ENCODE peak calls at places on chromosomes 11 and 22, in seven cellular contexts. P is astrocyte, G is BJ, X is adrenal gland, I is kidney epithelial cell, T is heart left ventricle, S is fibroblast of mammary gland. C is an unnamed sample.

GRCh38 chr11:121416909-121417567 is 35.1 kb upstream of the SORL1 start:
- DNase-seq in P (peak; percentile 95), G (peak; percentile 21), X (peak; percentile 57), I (peak; percentile 57), T (peak; percentile 88), S (peak; percentile 97), C (peak; percentile 87)

GRCh38 chr11:70480711-70481110 is 82.4 kb downstream of the CTTN start:
- DNase-seq in P (no peak), G (no peak), X (no peak), I (no peak), T (no peak), S (no peak), C (no peak)

GRCh38 chr11:35523351-35523768 is 2.1 kb downstream of the PAMR1 start:
- DNase-seq in P (no peak), G (peak; percentile 53), X (no peak), I (no peak), T (no peak), S (peak; percentile 80), C (no peak)

GRCh38 chr11:57913713-57914704 is 109.7 kb upstream of the OR9Q1 start:
- DNase-seq in P (no peak), G (no peak), X (no peak), I (no peak), T (no peak), S (no peak), C (no peak)

GRCh38 chr11:126387856-126388255 is 32.4 kb downstream of the ST3GAL4 start:
- DNase-seq in P (no peak), G (no peak), X (no peak), I (no peak), T (no peak), S (no peak), C (no peak)

GRCh38 chr11:69700278-69701140 is 3.3 kb downstream of the FGF19 start:
- DNase-seq in P (peak; percentile 25), G (no peak), X (peak; percentile 56), I (no peak), T (peak; percentile 78), S (peak; percentile 38), C (peak; percentile 85)

GRCh38 chr11:2519517-2519878 is 74.7 kb downstream of the KCNQ1 start:
- DNase-seq in P (no peak), G (no peak), X (no peak), I (no peak), T (no peak), S (no peak), C (no peak)

GRCh38 chr11:593347-593746 is 17.1 kb downstream of the PHRF1 start:
- DNase-seq in P (no peak), G (no peak), X (no peak), I (no peak), T (no peak), S (no peak), C (no peak)

GRCh38 chr11:83722392-83722791 is 436.2 kb upstream of the CCDC90B start:
- DNase-seq in P (no peak), G (no peak), X (no peak), I (no peak), T (no peak), S (no peak), C (no peak)

GRCh38 chr11:37142591-37142990 is 544.6 kb upstream of the RAG2 start:
- DNase-seq in P (no peak), G (no peak), X (no peak), I (no peak), T (no peak), S (no peak), C (no peak)

GRCh38 chr11:37141707-37142106 is 543.7 kb upstream of the RAG2 start:
- DNase-seq in P (no peak), G (no peak), X (no peak), I (no peak), T (no peak), S (no peak), C (no peak)
- TF ChIP-seq CTCF in P (no peak), G (no peak), X (no peak), I (no peak), T (no peak), S (no peak), C (no peak)

GRCh38 chr22:46081036-46081830 is 69.1 kb upstream of the PPARA start:
- DNase-seq in P (no peak), G (no peak), X (no peak), I (no peak), T (peak; percentile 36), S (no peak), C (peak; percentile 62)
- H3K4me3 ChIP-seq in P (peak overlapping the region; percentile 99), G (peak overlapping the region; percentile 98), X (peak overlapping the region; percentile 11), I (no peak overlapping the region), T (peak overlapping the region; percentile 71), S (peak overlapping the region; percentile 94), C (peak overlapping the region; percentile 89)

GRCh38 chr22:49632199-49633009 is 195.3 kb downstream of the BRD1 start:
- DNase-seq in P (peak; percentile 18), G (peak; percentile 0), X (peak; percentile 56), I (no peak), T (peak; percentile 53), S (peak; percentile 28), C (no peak)
- TF ChIP-seq CTCF in P (peak; percentile 67), G (peak; percentile 80), X (peak; percentile 50), I (peak; percentile 94), T (peak; percentile 62), S (peak; percentile 56), C (peak; percentile 78)

DNA sequence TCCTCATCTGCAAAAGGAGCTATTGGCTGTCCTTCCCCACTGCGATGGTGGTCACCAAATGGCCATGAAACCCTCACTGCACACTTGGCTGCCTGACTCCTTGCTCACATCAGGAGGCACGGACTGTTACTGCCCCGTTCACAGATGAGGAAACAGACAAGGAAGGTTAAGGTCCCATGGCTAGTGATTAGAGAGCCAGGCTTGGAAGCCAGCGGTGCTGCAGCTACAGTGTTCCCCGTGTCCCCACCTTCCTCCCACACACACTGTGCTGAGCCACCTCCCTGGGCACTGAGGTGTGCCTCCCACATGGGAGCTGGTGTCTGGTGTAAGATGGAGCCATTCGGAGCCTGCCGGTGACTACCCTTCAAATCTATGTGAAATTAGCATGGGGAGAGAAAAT is 2.6 kb downstream of the ARHGAP8 start:
- DNase-seq in P (no peak), G (no peak), X (no peak), I (no peak), T (no peak), S (no peak), C (no peak)
- H3K4me3 ChIP-seq in P (no peak overlapping the region), G (no peak overlapping the region), X (no peak overlapping the region), I (no peak overlapping the region), T (no peak overlapping the region), S (no peak overlapping the region), C (no peak overlapping the region)

DNA sequence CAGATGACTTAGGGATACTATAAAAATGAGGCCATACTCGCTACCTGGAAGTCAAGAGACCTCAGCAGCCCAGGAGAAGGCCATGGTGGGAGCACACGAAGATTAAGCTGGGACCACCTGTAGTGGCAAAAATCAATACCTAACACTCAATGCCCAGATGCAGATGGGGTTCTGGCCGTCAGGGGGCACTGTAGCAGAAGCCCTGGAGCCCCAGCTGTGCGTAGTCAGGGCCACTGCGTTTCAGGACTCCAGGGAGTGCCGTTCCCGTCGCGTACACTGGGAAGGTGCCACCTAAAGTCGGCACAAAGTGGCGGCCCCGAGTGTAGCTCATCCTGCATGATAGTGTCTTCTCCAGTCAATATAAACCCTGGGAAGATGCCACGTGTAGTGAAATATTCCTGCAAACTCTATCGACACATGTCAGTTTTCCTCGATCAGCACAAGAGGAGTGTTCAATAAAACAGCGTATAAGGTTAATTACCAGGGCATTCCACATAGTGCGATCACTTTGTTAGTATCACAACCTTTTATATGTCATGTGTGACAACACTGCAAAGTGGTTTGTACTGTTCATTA is 123.7 kb upstream of the NTM start:
- DNase-seq in P (no peak), G (no peak), X (no peak), I (no peak), T (peak; percentile 44), S (peak; percentile 11), C (peak; percentile 67)
- TF ChIP-seq CTCF in P (peak; percentile 37), G (peak; percentile 28), X (peak; percentile 23), I (peak; percentile 59), T (peak; percentile 36), S (peak; percentile 51), C (peak; percentile 46)

DNA sequence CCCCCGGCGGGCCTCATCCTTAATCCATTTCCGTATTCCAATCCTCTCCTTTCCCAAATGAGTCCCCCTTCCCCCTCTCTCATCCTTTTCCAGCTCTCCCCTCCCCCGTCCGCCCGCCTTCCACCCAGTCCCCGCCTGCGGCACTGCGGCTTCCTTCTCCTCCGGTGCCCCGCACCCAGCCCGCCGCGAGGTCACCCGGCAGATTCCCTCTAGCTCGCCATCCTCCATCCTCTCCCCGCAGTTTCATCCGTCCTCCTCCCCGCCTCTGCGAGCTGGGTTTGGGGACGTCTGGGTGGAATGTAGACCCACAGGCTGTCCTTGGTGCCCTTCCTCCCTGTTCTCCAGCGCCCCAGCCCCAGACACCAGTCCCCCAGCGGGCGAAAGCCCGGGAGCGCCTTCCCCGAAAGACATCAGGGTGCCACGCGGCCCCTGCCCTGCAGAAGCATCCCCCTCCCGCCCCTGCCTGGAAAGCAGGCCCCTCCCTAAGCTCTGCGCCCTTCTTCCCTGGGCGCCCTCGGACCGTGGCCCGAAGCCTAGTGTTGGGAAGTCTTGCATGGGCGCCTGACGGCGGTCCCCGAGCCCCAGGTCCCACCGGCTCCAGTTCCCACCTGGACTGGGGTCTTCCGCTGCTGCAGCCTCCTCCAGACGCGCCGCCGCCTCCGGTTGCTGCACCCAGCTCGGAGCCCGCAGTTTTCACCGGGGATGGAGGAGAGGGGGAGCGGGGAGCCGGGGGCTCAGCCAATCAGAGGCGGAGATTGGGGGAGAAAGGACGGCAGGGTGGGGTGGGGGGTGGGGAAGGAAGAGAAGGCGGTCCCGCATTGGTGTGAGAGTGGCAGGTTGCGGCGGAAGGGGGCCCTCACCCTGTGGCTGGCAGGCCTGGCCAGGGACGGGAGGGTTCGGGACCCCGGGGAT is at the start of gene THY1:
- DNase-seq in P (peak; percentile 40), G (no peak), X (no peak), I (no peak), T (no peak), S (peak; percentile 63), C (no peak)
- H3K4me3 ChIP-seq in P (peak within 1 kb of the TSS; percentile 86), G (peak within 1 kb of the TSS; percentile 85), X (no peak within 1 kb of the TSS), I (peak within 1 kb of the TSS; percentile 43), T (peak within 1 kb of the TSS; percentile 60), S (peak within 1 kb of the TSS; percentile 95), C (peak within 1 kb of the TSS; percentile 39)

GRCh38 chr11:10503777-10504176 is 37.2 kb downstream of the RNF141 start:
- DNase-seq in P (no peak), G (no peak), X (no peak), I (no peak), T (no peak), S (no peak), C (no peak)

GRCh38 chr11:10505278-10506012 is 35.5 kb downstream of the RNF141 start:
- DNase-seq in P (peak; percentile 25), G (no peak), X (no peak), I (no peak), T (no peak), S (no peak), C (no peak)

GRCh38 chr11:10503217-10503616 is 37.8 kb downstream of the RNF141 start:
- DNase-seq in P (no peak), G (no peak), X (no peak), I (no peak), T (no peak), S (no peak), C (no peak)

GRCh38 chr11:10506013-10506370 is 35.0 kb downstream of the RNF141 start:
- DNase-seq in P (no peak), G (no peak), X (no peak), I (no peak), T (no peak), S (no peak), C (no peak)

DNA sequence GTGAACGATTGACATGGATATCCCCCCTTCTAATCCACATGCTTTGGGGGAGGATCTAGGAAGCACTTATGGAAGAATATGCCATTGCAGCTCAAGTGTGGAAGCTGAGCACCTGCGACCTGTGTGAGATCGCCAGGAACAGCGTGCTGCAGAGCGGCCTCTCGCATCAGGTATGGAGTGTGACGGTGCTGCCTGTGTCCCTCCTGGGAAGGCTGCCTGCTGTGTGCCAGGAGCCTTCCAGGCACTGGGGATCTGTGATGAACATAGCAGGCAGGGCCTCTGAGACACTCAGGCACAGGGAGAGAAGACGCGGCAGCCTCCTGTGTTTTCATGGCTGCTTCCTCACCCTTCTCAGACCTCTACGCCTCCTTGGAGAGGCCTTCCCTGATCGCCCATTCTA is 36.5 kb downstream of the RNF141 start:
- DNase-seq in P (no peak), G (no peak), X (no peak), I (no peak), T (no peak), S (no peak), C (no peak)
- TF ChIP-seq CTCF in P (no peak), G (no peak), X (no peak), I (no peak), T (no peak), S (no peak), C (no peak)